ENCODE peak calls at places on chromosomes 7 and 10, in six cellular contexts. L is HCT116, I is H1, Y is K562, G is HepG2, F is GM12878. H is an unnamed sample.

GRCh38 chr10:27410153-27410552 is 94.0 kb upstream of the RAB18 start:
- DNase-seq in L (no peak), I (no peak), Y (no peak), G (no peak), F (no peak), H (no peak)

GRCh38 chr10:106515206-106515790 is 649.2 kb downstream of the SORCS1 start:
- DNase-seq in L (no peak), I (no peak), Y (no peak), G (no peak), F (no peak), H (no peak)

GRCh38 chr7:113404245-113404644 is 285.9 kb upstream of the SMIM30 start:
- DNase-seq in L (peak; percentile 29), I (no peak), Y (peak; percentile 38), G (peak; percentile 6), F (no peak), H (no peak)

GRCh38 chr10:35607475-35608316 is 2.6 kb downstream of the GJD4 start:
- DNase-seq in L (no peak), I (no peak), Y (no peak), G (no peak), F (no peak), H (no peak)

GRCh38 chr10:105063796-105064195 is 422.7 kb downstream of the SORCS3 start:
- DNase-seq in L (peak; percentile 2), I (peak; percentile 71), Y (peak; percentile 3), G (peak; percentile 5), F (no peak), H (peak; percentile 40)

GRCh38 chr10:116109881-116110280 is 163.1 kb downstream of the GFRA1 start:
- DNase-seq in L (no peak), I (no peak), Y (no peak), G (no peak), F (no peak), H (no peak)

GRCh38 chr7:1597791-1598190 is 28.0 kb upstream of the PSMG3 start:
- DNase-seq in L (no peak), I (no peak), Y (no peak), G (no peak), F (no peak), H (no peak)

GRCh38 chr10:77173615-77174461 is 463.8 kb downstream of the KCNMA1 start:
- DNase-seq in L (peak; percentile 66), I (peak; percentile 91), Y (peak; percentile 78), G (peak; percentile 61), F (peak; percentile 28), H (peak; percentile 71)

GRCh38 chr10:4725917-4726606 is 99.9 kb upstream of the AKR1E2 start:
- DNase-seq in L (peak; percentile 83), I (no peak), Y (no peak), G (peak; percentile 85), F (no peak), H (no peak)

GRCh38 chr10:107436568-107436967 is 272.1 kb upstream of the SORCS1 start:
- DNase-seq in L (no peak), I (no peak), Y (no peak), G (no peak), F (no peak), H (no peak)

GRCh38 chr10:112953760-112954159 is 3.7 kb downstream of the TCF7L2 start:
- DNase-seq in L (no peak), I (no peak), Y (no peak), G (no peak), F (no peak), H (no peak)

GRCh38 chr7:139995034-139995915 is 67.5 kb downstream of the PARP12 start:
- DNase-seq in L (no peak), I (no peak), Y (no peak), G (no peak), F (no peak), H (no peak)

GRCh38 chr7:15755061-15755460 is 68.6 kb upstream of the MEOX2 start:
- DNase-seq in L (no peak), I (no peak), Y (no peak), G (no peak), F (no peak), H (no peak)

GRCh38 chr7:2450198-2451107 is 25.7 kb downstream of the GRIFIN start:
- DNase-seq in L (no peak), I (no peak), Y (no peak), G (no peak), F (no peak), H (no peak)

GRCh38 chr7:101168412-101169049 is 3.2 kb upstream of the VGF start:
- DNase-seq in L (no peak), I (no peak), Y (no peak), G (no peak), F (no peak), H (no peak)

GRCh38 chr7:6533893-6534804 is 17.1 kb downstream of the GRID2IP start:
- DNase-seq in L (no peak), I (no peak), Y (no peak), G (no peak), F (peak; percentile 7), H (no peak)

GRCh38 chr7:46230298-46231295 is 309.5 kb upstream of the IGFBP3 start:
- DNase-seq in L (no peak), I (no peak), Y (no peak), G (no peak), F (no peak), H (no peak)

GRCh38 chr7:74094224-74095095 is 10.9 kb downstream of the LIMK1 start:
- DNase-seq in L (peak; percentile 51), I (peak; percentile 87), Y (peak; percentile 58), G (no peak), F (peak; percentile 49), H (peak; percentile 85)

GRCh38 chr7:158976849-158977593 is 120.7 kb downstream of the DYNC2I1 start:
- DNase-seq in L (peak; percentile 73), I (peak; percentile 97), Y (peak; percentile 93), G (peak; percentile 76), F (peak; percentile 71), H (peak; percentile 54)

GRCh38 chr7:133528796-133529195 is 275.9 kb downstream of the EXOC4 start:
- DNase-seq in L (no peak), I (no peak), Y (no peak), G (no peak), F (no peak), H (no peak)

DNA sequence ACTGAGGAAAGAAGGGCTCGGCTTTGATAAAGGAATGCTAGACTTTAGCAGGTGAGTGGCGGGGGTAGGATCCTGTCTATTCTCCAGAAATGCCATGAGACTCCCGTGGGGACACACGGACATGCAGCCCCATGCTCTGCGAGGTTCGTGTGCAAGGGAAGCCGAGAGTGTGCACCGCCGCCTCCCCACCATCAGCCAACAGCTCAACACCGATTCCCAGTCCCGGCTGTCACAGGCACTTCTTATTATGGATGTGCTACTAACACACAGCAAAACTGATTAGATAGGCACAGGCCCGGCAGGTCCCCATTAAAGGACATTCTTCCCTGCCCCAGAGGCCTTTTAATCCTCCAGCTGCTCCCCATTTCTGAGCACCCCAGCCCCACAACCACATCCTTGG is 154.4 kb downstream of the PRKAG2 start:
- DNase-seq in L (no peak), I (no peak), Y (no peak), G (no peak), F (no peak), H (no peak)
- TF ChIP-seq ZNF274 in L (no peak), I (no peak), Y (no peak), G (no peak), F (no peak), H (no peak)

GRCh38 chr10:63128443-63128842 is 4.7 kb upstream of the NRBF2 start:
- DNase-seq in L (no peak), I (no peak), Y (no peak), G (no peak), F (no peak), H (no peak)
- H3K9ac ChIP-seq in L (no peak overlapping the region), I (no peak overlapping the region), Y (no peak overlapping the region), G (no peak overlapping the region), F (no peak overlapping the region), H (no peak overlapping the region)

DNA sequence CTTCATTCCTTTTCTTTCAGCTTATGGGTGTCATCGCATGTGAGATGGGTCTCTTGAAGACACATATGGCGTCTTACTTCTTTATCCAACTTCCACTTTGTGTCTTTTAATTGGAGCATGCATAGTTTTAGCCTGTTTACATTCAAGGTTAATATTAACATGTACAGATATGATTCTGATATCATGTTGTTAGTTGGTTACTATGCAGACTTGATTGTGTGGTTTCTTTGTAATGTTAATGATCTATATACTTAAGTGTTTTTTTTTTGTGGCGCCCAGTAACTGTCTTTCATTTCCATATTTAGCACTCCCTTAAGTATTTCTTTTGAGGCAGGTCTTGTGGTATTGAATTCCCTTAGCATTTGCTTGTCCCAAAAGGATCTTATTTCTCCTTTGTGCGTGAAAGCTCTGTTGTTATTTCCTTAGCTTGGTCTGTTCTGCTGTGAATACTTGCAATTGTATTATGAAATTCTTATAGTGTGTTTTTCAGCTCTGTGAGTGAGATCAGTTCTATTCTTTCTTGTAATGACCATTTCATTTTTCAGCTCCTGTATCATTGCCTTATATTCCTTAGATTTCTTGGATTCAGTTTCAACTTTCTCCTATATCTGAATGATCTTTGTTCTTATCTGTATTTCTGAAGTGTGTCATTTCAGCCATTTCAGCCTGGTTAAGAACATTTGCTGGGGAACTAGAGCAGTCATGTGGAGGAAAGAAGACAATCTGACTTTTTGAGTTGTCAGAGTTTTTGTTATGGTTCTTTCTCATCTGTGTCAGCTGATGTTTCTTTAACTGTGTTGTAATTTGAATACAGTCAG is 88.4 kb downstream of the ABCA13 start:
- DNase-seq in L (no peak), I (no peak), Y (no peak), G (no peak), F (no peak), H (no peak)
- H3K36me3 ChIP-seq in L (no peaks in the 10 kb centered on the region), I (no peaks in the 10 kb centered on the region), Y (no peaks in the 10 kb centered on the region), G (no peaks in the 10 kb centered on the region), F (no peaks in the 10 kb centered on the region), H (no peaks in the 10 kb centered on the region)

DNA sequence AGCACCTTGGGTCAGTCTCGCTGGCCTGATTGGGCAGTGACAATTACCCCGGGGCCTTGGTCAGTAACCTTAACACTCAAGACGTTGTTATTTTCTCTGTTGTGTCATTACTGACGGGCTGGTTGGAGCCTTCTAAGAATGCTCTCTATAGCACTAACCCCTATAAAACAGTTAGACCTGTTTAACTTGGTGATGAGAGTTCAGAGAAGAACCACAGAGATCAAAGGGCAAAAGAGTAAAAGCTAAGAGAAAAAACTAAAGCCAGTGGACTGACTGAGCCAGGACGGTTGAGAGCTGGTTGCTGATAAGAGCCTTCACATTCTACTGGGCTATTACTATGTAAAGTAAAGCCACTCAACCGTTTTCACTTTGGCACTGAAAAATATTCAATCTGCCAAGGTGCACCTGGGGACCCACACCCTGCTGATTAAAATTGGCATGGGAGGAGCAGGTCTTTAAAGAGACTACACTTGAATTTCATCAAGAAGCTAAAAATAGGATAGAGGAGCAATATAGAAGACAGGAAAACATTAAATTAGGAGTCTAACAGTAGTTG is 13.6 kb upstream of the ITGB1 start:
- DNase-seq in L (no peak), I (no peak), Y (peak; percentile 81), G (peak; percentile 80), F (no peak), H (no peak)
- TF ChIP-seq ZNF274 in L (no peak), I (no peak), Y (no peak), G (no peak), F (no peak), H (no peak)

GRCh38 chr7:135282621-135283295 is 49.1 kb downstream of the STRA8 start:
- DNase-seq in L (no peak), I (no peak), Y (no peak), G (no peak), F (no peak), H (no peak)
- H3K9ac ChIP-seq in L (no peak overlapping the region), I (no peak overlapping the region), Y (no peak overlapping the region), G (no peak overlapping the region), F (no peak overlapping the region), H (no peak overlapping the region)